ENCODE peak calls at places on chromosomes 6 and 20, in four cellular contexts. S, O, T and U are unnamed samples.

GRCh38 chr6:168132531-168133184 is 53.6 kb upstream of the FRMD1 start:
- DNase-seq in S (no peak), O (no peak), T (no peak), U (no peak)

GRCh38 chr6:163392533-163392932 is 22.0 kb upstream of the QKI start:
- DNase-seq in S (no peak), O (no peak), T (peak), U (no peak)

GRCh38 chr20:46520976-46521579 is 7.7 kb upstream of the ZNF334 start:
- DNase-seq in S (peak), O (peak), T (peak), U (peak)

GRCh38 chr20:63622732-63623131 is 4.2 kb downstream of the GMEB2 start:
- DNase-seq in S (no peak), O (no peak), T (no peak), U (no peak)

GRCh38 chr20:59726196-59726595 is 121.9 kb downstream of the PHACTR3 start:
- DNase-seq in S (no peak), O (no peak), T (no peak), U (no peak)

GRCh38 chr6:163745566-163746400 is 331.3 kb downstream of the QKI start:
- DNase-seq in S (no peak), O (peak), T (peak), U (peak)

GRCh38 chr6:42696526-42697267 is 25.7 kb downstream of the PRPH2 start:
- DNase-seq in S (no peak), O (no peak), T (no peak), U (peak)

GRCh38 chr6:79949235-79949634 is 1.9 kb upstream of the ELOVL4 start:
- DNase-seq in S (peak), O (peak), T (no peak), U (peak)

GRCh38 chr6:37538107-37538506 is 38.4 kb upstream of the CCDC167 start:
- DNase-seq in S (no peak), O (no peak), T (no peak), U (no peak)

GRCh38 chr20:58614984-58615760 is 35.9 kb upstream of the STX16 start:
- DNase-seq in S (no peak), O (no peak), T (no peak), U (no peak)

GRCh38 chr6:7193122-7193521 is 85.4 kb downstream of the RREB1 start:
- DNase-seq in S (no peak), O (no peak), T (no peak), U (no peak)